ENCODE peak calls at places on chromosome 13, in nine cellular contexts. C, Y, V, W, O, I, T, J and H are unnamed samples.

GRCh38 chr13:79662882-79663281 is 181.9 kb downstream of the NDFIP2 start:
- DNase-seq in C (no peak), Y (no peak), V (no peak), W (no peak), O (no peak), I (peak; percentile 68), T (no peak), J (no peak), H (no peak)

GRCh38 chr13:113084094-113084942 is 21.3 kb upstream of the F7 start:
- DNase-seq in C (no peak), Y (no peak), V (no peak), W (no peak), O (no peak), I (no peak), T (no peak), J (no peak), H (no peak)

GRCh38 chr13:41505209-41505835 is 48.0 kb downstream of the RGCC start:
- DNase-seq in C (no peak), Y (no peak), V (no peak), W (no peak), O (no peak), I (no peak), T (peak; percentile 67), J (no peak), H (no peak)

GRCh38 chr13:92379371-92379770 is 847.2 kb upstream of the GPC6 start:
- DNase-seq in C (no peak), Y (no peak), V (no peak), W (no peak), O (no peak), I (peak; percentile 89), T (no peak), J (no peak), H (no peak)

GRCh38 chr13:58949646-58950045 is 1214.1 kb downstream of the DIAPH3 start:
- DNase-seq in C (no peak), Y (no peak), V (no peak), W (no peak), O (no peak), I (peak; percentile 20), T (no peak), J (no peak), H (no peak)

GRCh38 chr13:37168151-37168550 is 62.7 kb upstream of the CSNK1A1L start:
- DNase-seq in C (no peak), Y (no peak), V (no peak), W (no peak), O (no peak), I (no peak), T (no peak), J (no peak), H (no peak)

GRCh38 chr13:95155093-95155492 is 146.2 kb downstream of the ABCC4 start:
- DNase-seq in C (no peak), Y (no peak), V (no peak), W (no peak), O (no peak), I (no peak), T (no peak), J (no peak), H (no peak)

GRCh38 chr13:109816112-109816978 is 30.0 kb upstream of the IRS2 start:
- DNase-seq in C (no peak), Y (no peak), V (no peak), W (no peak), O (no peak), I (no peak), T (no peak), J (no peak), H (no peak)

GRCh38 chr13:25288966-25289365 is 1.7 kb upstream of the MTMR6 start:
- DNase-seq in C (no peak), Y (no peak), V (no peak), W (no peak), O (no peak), I (peak; percentile 68), T (no peak), J (no peak), H (no peak)

GRCh38 chr13:48123827-48124226 is 28.9 kb upstream of the MED4 start:
- DNase-seq in C (no peak), Y (no peak), V (no peak), W (no peak), O (no peak), I (no peak), T (no peak), J (no peak), H (no peak)